ENCODE peak calls at places on chromosomes 11 and 22, in five cellular contexts. One of them, this sample, is unnamed.

GRCh38 chr22:32693102-32693501 is 108.4 kb upstream of the TIMP3 start:
- DNase-seq in DMS153: no peak
- DNase-seq in substantia nigra: no peak
- DNase-seq in stimulated activated CD4-positive, alpha-beta T cell treated with anti-CD3 and anti-CD28 coated beads, Interleukin-15, amount 100 ng/mL, for 48 hours: no peak
- DNase-seq in A549: no peak
- DNase-seq in this sample: no peak

GRCh38 chr11:88421530-88421929 is 84.0 kb upstream of the CTSC start:
- DNase-seq in DMS153: no peak
- DNase-seq in substantia nigra: no peak
- DNase-seq in stimulated activated CD4-positive, alpha-beta T cell treated with anti-CD3 and anti-CD28 coated beads, Interleukin-15, amount 100 ng/mL, for 48 hours: peak
- DNase-seq in A549: no peak
- DNase-seq in this sample: no peak

GRCh38 chr22:20084547-20085413 is 4.7 kb downstream of the DGCR8 start:
- DNase-seq in DMS153: no peak
- DNase-seq in substantia nigra: no peak
- DNase-seq in stimulated activated CD4-positive, alpha-beta T cell treated with anti-CD3 and anti-CD28 coated beads, Interleukin-15, amount 100 ng/mL, for 48 hours: no peak
- DNase-seq in A549: peak
- DNase-seq in this sample: peak

GRCh38 chr11:117743121-117743815 is 53.7 kb downstream of the DSCAML1 start:
- DNase-seq in DMS153: peak
- DNase-seq in substantia nigra: no peak
- DNase-seq in stimulated activated CD4-positive, alpha-beta T cell treated with anti-CD3 and anti-CD28 coated beads, Interleukin-15, amount 100 ng/mL, for 48 hours: no peak
- DNase-seq in A549: no peak
- DNase-seq in this sample: no peak

GRCh38 chr11:2085251-2086066 is 53.7 kb downstream of the IGF2 start:
- DNase-seq in DMS153: no peak
- DNase-seq in substantia nigra: no peak
- DNase-seq in stimulated activated CD4-positive, alpha-beta T cell treated with anti-CD3 and anti-CD28 coated beads, Interleukin-15, amount 100 ng/mL, for 48 hours: no peak
- DNase-seq in A549: no peak
- DNase-seq in this sample: no peak

GRCh38 chr11:24478718-24479117 is 18.1 kb upstream of the LUZP2 start:
- DNase-seq in DMS153: no peak
- DNase-seq in substantia nigra: no peak
- DNase-seq in stimulated activated CD4-positive, alpha-beta T cell treated with anti-CD3 and anti-CD28 coated beads, Interleukin-15, amount 100 ng/mL, for 48 hours: no peak
- DNase-seq in A549: no peak
- DNase-seq in this sample: no peak

GRCh38 chr11:1746516-1746931 is 3.9 kb downstream of the IFITM10 start:
- DNase-seq in DMS153: no peak
- DNase-seq in substantia nigra: no peak
- DNase-seq in stimulated activated CD4-positive, alpha-beta T cell treated with anti-CD3 and anti-CD28 coated beads, Interleukin-15, amount 100 ng/mL, for 48 hours: no peak
- DNase-seq in A549: no peak
- DNase-seq in this sample: peak

GRCh38 chr11:64722141-64723050 is 601 bp downstream of the NRXN2 start:
- DNase-seq in DMS153: no peak
- DNase-seq in substantia nigra: no peak
- DNase-seq in stimulated activated CD4-positive, alpha-beta T cell treated with anti-CD3 and anti-CD28 coated beads, Interleukin-15, amount 100 ng/mL, for 48 hours: no peak
- DNase-seq in A549: no peak
- DNase-seq in this sample: no peak

GRCh38 chr22:20867179-20868099 is 8.6 kb downstream of the SNAP29 start:
- DNase-seq in DMS153: no peak
- DNase-seq in substantia nigra: no peak
- DNase-seq in stimulated activated CD4-positive, alpha-beta T cell treated with anti-CD3 and anti-CD28 coated beads, Interleukin-15, amount 100 ng/mL, for 48 hours: no peak
- DNase-seq in A549: no peak
- DNase-seq in this sample: peak

GRCh38 chr11:112223754-112224532 is 2.3 kb upstream of the PTS start:
- DNase-seq in DMS153: no peak
- DNase-seq in substantia nigra: no peak
- DNase-seq in stimulated activated CD4-positive, alpha-beta T cell treated with anti-CD3 and anti-CD28 coated beads, Interleukin-15, amount 100 ng/mL, for 48 hours: no peak
- DNase-seq in A549: no peak
- DNase-seq in this sample: no peak

GRCh38 chr22:39617342-39617741 is 46.8 kb downstream of the CACNA1I start:
- DNase-seq in DMS153: no peak
- DNase-seq in substantia nigra: no peak
- DNase-seq in stimulated activated CD4-positive, alpha-beta T cell treated with anti-CD3 and anti-CD28 coated beads, Interleukin-15, amount 100 ng/mL, for 48 hours: peak
- DNase-seq in A549: no peak
- DNase-seq in this sample: no peak

GRCh38 chr11:9535189-9535781 is 38.2 kb upstream of the WEE1 start:
- DNase-seq in DMS153: no peak
- DNase-seq in substantia nigra: no peak
- DNase-seq in stimulated activated CD4-positive, alpha-beta T cell treated with anti-CD3 and anti-CD28 coated beads, Interleukin-15, amount 100 ng/mL, for 48 hours: peak
- DNase-seq in A549: no peak
- DNase-seq in this sample: peak

GRCh38 chr11:17528181-17528691 is 16.0 kb downstream of the USH1C start:
- DNase-seq in DMS153: peak
- DNase-seq in substantia nigra: peak
- DNase-seq in stimulated activated CD4-positive, alpha-beta T cell treated with anti-CD3 and anti-CD28 coated beads, Interleukin-15, amount 100 ng/mL, for 48 hours: peak
- DNase-seq in A549: peak
- DNase-seq in this sample: peak

GRCh38 chr11:121435132-121435531 is 17.0 kb upstream of the SORL1 start:
- DNase-seq in DMS153: no peak
- DNase-seq in substantia nigra: no peak
- DNase-seq in stimulated activated CD4-positive, alpha-beta T cell treated with anti-CD3 and anti-CD28 coated beads, Interleukin-15, amount 100 ng/mL, for 48 hours: no peak
- DNase-seq in A549: no peak
- DNase-seq in this sample: no peak

GRCh38 chr11:33492569-33492968 is 208.1 kb downstream of the C11orf91 start:
- DNase-seq in DMS153: no peak
- DNase-seq in substantia nigra: no peak
- DNase-seq in stimulated activated CD4-positive, alpha-beta T cell treated with anti-CD3 and anti-CD28 coated beads, Interleukin-15, amount 100 ng/mL, for 48 hours: no peak
- DNase-seq in A549: no peak
- DNase-seq in this sample: no peak

GRCh38 chr11:12975149-12975548 is 34.0 kb upstream of the RASSF10 start:
- DNase-seq in DMS153: no peak
- DNase-seq in substantia nigra: no peak
- DNase-seq in stimulated activated CD4-positive, alpha-beta T cell treated with anti-CD3 and anti-CD28 coated beads, Interleukin-15, amount 100 ng/mL, for 48 hours: no peak
- DNase-seq in A549: no peak
- DNase-seq in this sample: no peak

GRCh38 chr11:60169264-60169915 is 13.5 kb downstream of the MS4A6A start:
- DNase-seq in DMS153: peak
- DNase-seq in substantia nigra: no peak
- DNase-seq in stimulated activated CD4-positive, alpha-beta T cell treated with anti-CD3 and anti-CD28 coated beads, Interleukin-15, amount 100 ng/mL, for 48 hours: no peak
- DNase-seq in A549: peak
- DNase-seq in this sample: no peak

GRCh38 chr22:40235418-40235817 is 57.7 kb downstream of the TNRC6B start:
- DNase-seq in DMS153: no peak
- DNase-seq in substantia nigra: no peak
- DNase-seq in stimulated activated CD4-positive, alpha-beta T cell treated with anti-CD3 and anti-CD28 coated beads, Interleukin-15, amount 100 ng/mL, for 48 hours: no peak
- DNase-seq in A549: no peak
- DNase-seq in this sample: no peak

GRCh38 chr11:8543278-8543677 is 50.8 kb downstream of the STK33 start:
- DNase-seq in DMS153: no peak
- DNase-seq in substantia nigra: no peak
- DNase-seq in stimulated activated CD4-positive, alpha-beta T cell treated with anti-CD3 and anti-CD28 coated beads, Interleukin-15, amount 100 ng/mL, for 48 hours: no peak
- DNase-seq in A549: no peak
- DNase-seq in this sample: no peak

GRCh38 chr11:75849917-75850316 is 34.9 kb downstream of the UVRAG start:
- DNase-seq in DMS153: no peak
- DNase-seq in substantia nigra: no peak
- DNase-seq in stimulated activated CD4-positive, alpha-beta T cell treated with anti-CD3 and anti-CD28 coated beads, Interleukin-15, amount 100 ng/mL, for 48 hours: no peak
- DNase-seq in A549: no peak
- DNase-seq in this sample: no peak

GRCh38 chr11:91686700-91687099 is 537.9 kb upstream of the FAT3 start:
- DNase-seq in DMS153: peak
- DNase-seq in substantia nigra: no peak
- DNase-seq in stimulated activated CD4-positive, alpha-beta T cell treated with anti-CD3 and anti-CD28 coated beads, Interleukin-15, amount 100 ng/mL, for 48 hours: no peak
- DNase-seq in A549: no peak
- DNase-seq in this sample: no peak